ENCODE peak calls at places on chromosome 2, in four cellular contexts. Y is GM13977, C is HFFc6, X is B cell. O is an unnamed sample.

GRCh38 chr2:16203691-16204090 is 263.3 kb downstream of the MYCN start:
- DNase-seq in Y (no peak), X (no peak), C (no peak), O (no peak)

GRCh38 chr2:169073972-169074751 is 4.8 kb downstream of the DHRS9 start:
- DNase-seq in C (no peak), X (no peak), Y (no peak), O (no peak)

GRCh38 chr2:113848758-113849460 is 41.0 kb upstream of the ACTR3 start:
- DNase-seq in C (peak), Y (peak), X (no peak), O (no peak)

GRCh38 chr2:3626817-3627499 is 31.0 kb upstream of the ALLC start:
- DNase-seq in Y (no peak), C (no peak), X (no peak), O (no peak)

GRCh38 chr2:238586931-238587775 is 160.4 kb downstream of the ASB1 start:
- DNase-seq in X (no peak), C (no peak), Y (no peak), O (no peak)

GRCh38 chr2:3745901-3746300 is 42.5 kb downstream of the DCDC2C start:
- DNase-seq in C (no peak), X (no peak), Y (no peak), O (no peak)

GRCh38 chr2:153004627-153005026 is 286.2 kb downstream of the ARL6IP6 start:
- DNase-seq in Y (no peak), X (no peak), C (no peak), O (no peak)

GRCh38 chr2:114123925-114124324 is 234.0 kb downstream of the ACTR3 start:
- DNase-seq in Y (no peak), X (no peak), C (no peak), O (no peak)

GRCh38 chr2:237160271-237160934 is 74.7 kb downstream of the COPS8 start:
- DNase-seq in Y (no peak), X (no peak), C (no peak), O (no peak)

GRCh38 chr2:237158194-237158593 is 72.5 kb downstream of the COPS8 start:
- DNase-seq in X (no peak), C (no peak), Y (no peak), O (no peak)

GRCh38 chr2:237157551-237158102 is 71.9 kb downstream of the COPS8 start:
- DNase-seq in C (no peak), Y (no peak), X (no peak), O (no peak)

GRCh38 chr2:237161239-237161638 is 75.5 kb downstream of the COPS8 start:
- DNase-seq in X (no peak), C (no peak), Y (no peak), O (no peak)

GRCh38 chr2:237159006-237159897 is 73.6 kb downstream of the COPS8 start:
- DNase-seq in Y (no peak), X (no peak), C (peak), O (no peak)
- TF ChIP-seq CTCF in Y (no peak), X (no peak), C (no peak), O (no peak)

GRCh38 chr2:42598656-42599267 is 30.3 kb downstream of the MTA3 start:
- DNase-seq in X (no peak), Y (no peak), C (no peak), O (no peak)
- TF ChIP-seq CTCF in X (no peak), Y (no peak), C (peak), O (no peak)

GRCh38 chr2:46615555-46616487 is 136.5 kb downstream of the TMEM247 start:
- DNase-seq in Y (peak), X (peak), C (peak), O (no peak)
- TF ChIP-seq CTCF in Y (peak), X (peak), C (peak), O (peak)

GRCh38 chr2:59701271-59701994 is 852.0 kb downstream of the BCL11A start:
- DNase-seq in C (no peak), Y (no peak), X (no peak), O (no peak)

GRCh38 chr2:59706729-59707128 is 846.7 kb downstream of the BCL11A start:
- DNase-seq in Y (no peak), C (no peak), X (no peak), O (no peak)

DNA sequence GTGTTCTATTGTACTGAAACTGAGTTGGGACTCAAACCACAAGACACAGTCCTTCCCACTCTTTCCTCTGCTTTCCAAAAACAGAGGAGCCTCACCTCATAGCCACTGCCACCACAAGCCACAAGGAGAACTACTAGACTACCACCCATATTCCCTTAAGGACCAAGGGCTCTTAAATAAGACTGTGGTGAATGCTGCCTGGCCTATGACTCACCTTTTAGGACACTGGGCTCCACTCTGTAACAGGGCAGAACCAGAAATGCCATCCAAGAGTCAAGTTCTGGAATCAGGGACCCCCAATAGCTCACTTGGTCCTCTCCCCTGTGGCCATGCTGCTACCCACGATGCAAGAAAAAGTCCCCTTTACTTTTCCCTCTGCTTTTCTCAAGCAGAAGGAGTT is 851.4 kb downstream of the BCL11A start:
- DNase-seq in X (no peak), C (no peak), Y (no peak), O (no peak)
- TF ChIP-seq CTCF in X (no peak), C (no peak), Y (no peak), O (no peak)

GRCh38 chr2:58073008-58073407 is 26.4 kb downstream of the VRK2 start:
- DNase-seq in X (no peak), Y (no peak), C (no peak), O (no peak)
- TF ChIP-seq CTCF in X (no peak), Y (no peak), C (no peak), O (no peak)

GRCh38 chr2:18749912-18750526 is 160.7 kb upstream of the NT5C1B start:
- DNase-seq in Y (peak), X (no peak), C (peak), O (no peak)
- TF ChIP-seq CTCF in Y (peak), X (peak), C (peak), O (peak)

GRCh38 chr2:58448845-58449244 is 207.7 kb upstream of the FANCL start:
- DNase-seq in Y (no peak), X (no peak), C (no peak), O (no peak)

GRCh38 chr2:58449286-58450010 is 208.3 kb upstream of the FANCL start:
- DNase-seq in X (no peak), Y (peak), C (no peak), O (no peak)

GRCh38 chr2:58447586-58447985 is 206.5 kb upstream of the FANCL start:
- DNase-seq in X (no peak), C (no peak), Y (no peak), O (no peak)

DNA sequence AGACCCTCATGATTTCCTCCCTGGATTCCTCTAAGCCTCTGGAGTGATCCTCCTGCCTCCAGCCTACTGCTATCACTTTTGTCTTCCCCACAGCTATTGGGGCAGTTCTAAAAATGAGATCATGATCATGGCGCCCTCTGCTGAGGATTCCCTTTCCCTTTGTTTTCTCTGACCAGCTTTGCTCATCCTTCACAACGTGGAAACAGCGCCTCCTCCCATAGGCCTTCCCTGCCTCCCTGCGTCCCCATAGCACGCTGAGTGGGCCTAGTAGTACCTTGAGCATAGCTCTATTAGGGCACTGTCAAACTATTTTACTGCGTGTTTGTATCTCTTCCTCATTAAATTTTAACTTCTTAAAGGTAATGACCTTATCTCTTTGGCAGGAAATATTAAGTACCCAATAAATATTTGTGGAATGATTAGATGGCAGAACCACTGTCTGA is 207.0 kb upstream of the FANCL start:
- DNase-seq in Y (peak), X (no peak), C (peak), O (no peak)
- TF ChIP-seq CTCF in Y (peak), X (no peak), C (peak), O (no peak)

DNA sequence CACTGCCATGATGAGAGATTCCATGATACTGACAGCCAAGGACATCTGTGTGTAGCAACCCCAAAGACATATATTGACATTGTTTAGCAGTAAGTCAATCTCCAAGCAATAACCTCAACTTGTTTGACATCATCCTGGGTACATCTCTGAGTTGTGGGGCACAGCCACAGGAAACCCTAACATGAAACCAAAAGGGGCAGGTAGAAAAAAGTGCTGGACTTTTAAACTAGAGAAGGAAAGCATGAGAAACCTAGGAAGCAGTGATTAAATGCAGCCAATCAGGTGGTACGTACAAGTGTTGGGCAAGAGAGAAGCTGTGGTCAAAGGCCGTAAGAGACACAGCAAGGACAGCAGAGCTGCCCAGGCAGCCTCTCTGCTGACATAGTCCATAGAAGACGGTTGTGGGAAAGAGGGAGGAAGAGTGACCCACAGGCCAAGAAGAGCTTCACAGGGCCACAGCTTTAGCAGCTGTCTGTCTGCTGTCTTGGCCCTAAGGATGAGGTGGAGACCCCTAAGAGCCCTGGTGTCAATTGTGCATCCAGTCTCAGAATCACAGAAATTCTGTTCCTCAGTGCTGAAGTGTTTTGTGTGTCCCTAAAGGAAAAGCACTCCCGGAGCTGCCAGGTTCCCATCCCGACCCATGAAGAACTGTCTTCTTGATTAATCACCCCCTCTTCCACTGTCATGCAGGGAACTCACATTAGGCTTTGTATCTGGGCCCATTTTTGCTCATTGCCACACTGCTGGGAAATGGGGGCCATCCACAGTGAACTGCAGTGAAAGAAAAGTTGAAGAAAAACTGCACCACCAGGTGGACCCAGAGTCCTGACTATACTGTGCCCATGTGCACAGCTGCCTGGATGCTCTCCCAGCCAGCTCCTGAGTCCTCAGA is 25.4 kb upstream of the CHN1 start:
- DNase-seq in C (peak), Y (no peak), X (no peak), O (no peak)
- TF ChIP-seq CTCF in C (peak), Y (peak), X (peak), O (no peak)

GRCh38 chr2:240889601-240890560 is 6.1 kb downstream of the MAB21L4 start:
- DNase-seq in X (no peak), C (no peak), Y (no peak), O (no peak)

GRCh38 chr2:240888890-240889573 is 6.9 kb downstream of the MAB21L4 start:
- DNase-seq in X (no peak), C (no peak), Y (no peak), O (no peak)

GRCh38 chr2:240886678-240887574 is 9.0 kb downstream of the MAB21L4 start:
- DNase-seq in C (no peak), Y (no peak), X (no peak), O (no peak)

GRCh38 chr2:240887631-240888030 is 8.3 kb downstream of the MAB21L4 start:
- DNase-seq in X (no peak), C (no peak), Y (no peak), O (no peak)

DNA sequence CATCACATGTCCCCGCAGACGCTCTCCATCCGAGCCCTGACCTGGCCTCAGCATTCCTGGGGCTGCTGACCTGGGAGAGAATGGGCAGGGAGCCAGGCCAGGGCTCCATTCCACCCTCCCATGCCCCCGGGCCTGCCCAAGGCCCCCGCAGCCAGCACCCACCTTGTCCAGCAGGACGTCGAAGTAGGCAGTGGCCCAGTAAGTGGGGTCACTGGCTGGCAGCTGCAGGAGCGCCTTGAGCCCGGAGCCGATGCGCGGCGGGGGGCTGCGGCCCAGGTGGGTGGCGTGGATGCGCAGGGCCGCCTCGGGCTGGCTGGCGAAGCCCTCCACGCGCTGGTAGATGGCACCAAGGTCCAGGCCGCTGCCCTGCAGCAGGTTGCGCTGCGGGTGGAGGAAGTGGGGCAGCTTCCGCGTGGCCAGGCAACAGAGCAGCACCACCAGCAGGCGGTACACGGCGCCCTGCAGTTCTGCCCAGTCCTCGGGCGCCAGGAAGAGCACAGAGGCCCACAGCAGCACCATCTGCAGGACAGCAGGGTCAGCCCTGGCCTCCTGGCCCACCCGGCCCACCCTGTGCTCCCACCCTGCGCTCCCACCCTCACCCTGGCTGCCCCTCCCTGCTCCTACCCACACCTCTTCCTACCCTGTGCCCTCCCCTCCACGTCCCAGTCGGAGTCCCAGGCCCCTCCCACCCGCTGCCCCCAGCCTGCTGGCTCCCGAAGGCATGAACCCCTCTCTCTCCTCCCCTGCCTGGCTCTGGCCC is 7.6 kb downstream of the MAB21L4 start:
- DNase-seq in X (no peak), Y (no peak), C (no peak), O (no peak)
- TF ChIP-seq CTCF in X (no peak), Y (no peak), C (no peak), O (no peak)